ENCODE peak calls at places on chromosomes 12 and 14, in ten cellular contexts. S is prostate gland, V is suprapubic skin, T is H1, R is stomach, Y is transverse colon, F is spleen, B is sigmoid colon, P is K562, L is endothelial cell of umbilical vein. J is an unnamed sample.

GRCh38 chr14:95525999-95526398 is 8.9 kb upstream of the GLRX5 start:
- DNase-seq in T (no peak), L (no peak), F (no peak), V (no peak), R (no peak), P (no peak), S (no peak), Y (no peak), B (no peak), J (no peak)

GRCh38 chr14:60508707-60509437 is at the start of gene SIX6:
- DNase-seq in V (no peak), Y (no peak), R (no peak), L (peak), T (peak), P (no peak), S (no peak), B (no peak), F (no peak), J (no peak)

GRCh38 chr14:74508292-74508731 is 14.7 kb downstream of the ISCA2 start:
- DNase-seq in V (no peak), F (peak), R (no peak), T (no peak), S (no peak), B (no peak), P (no peak), L (no peak), Y (no peak), J (peak)

GRCh38 chr12:12896261-12896660 is 4.9 kb downstream of the GPRC5A start:
- DNase-seq in T (no peak), S (no peak), R (no peak), B (no peak), Y (no peak), F (no peak), V (no peak), P (no peak), L (no peak), J (no peak)

GRCh38 chr12:132899033-132899432 is 11.6 kb upstream of the CHFR start:
- DNase-seq in P (no peak), Y (no peak), S (no peak), F (no peak), R (no peak), L (peak), T (no peak), V (no peak), B (no peak), J (no peak)

GRCh38 chr14:65287264-65288131 is 125.0 kb upstream of the FUT8 start:
- DNase-seq in B (no peak), V (no peak), L (peak), T (no peak), R (no peak), Y (peak), P (no peak), S (no peak), F (peak), J (no peak)

GRCh38 chr12:31016057-31016456 is 57.6 kb upstream of the DDX11 start:
- DNase-seq in T (no peak), F (peak), B (peak), L (no peak), Y (no peak), S (no peak), R (no peak), P (no peak), V (peak), J (no peak)

GRCh38 chr14:97246648-97247047 is 449.5 kb downstream of the VRK1 start:
- DNase-seq in P (no peak), Y (no peak), S (no peak), L (no peak), B (no peak), V (no peak), T (no peak), R (no peak), F (no peak), J (no peak)

GRCh38 chr12:72230589-72230988 is 41.6 kb upstream of the TRHDE start:
- DNase-seq in V (no peak), B (no peak), F (no peak), L (no peak), S (no peak), P (no peak), T (no peak), Y (no peak), R (no peak), J (no peak)

GRCh38 chr12:65631621-65632111 is 192.6 kb upstream of the HMGA2 start:
- DNase-seq in F (no peak), T (no peak), V (peak), Y (no peak), R (no peak), L (peak), S (no peak), B (no peak), P (no peak), J (no peak)

GRCh38 chr14:65622703-65623102 is 210.2 kb downstream of the FUT8 start:
- DNase-seq in V (no peak), B (no peak), R (no peak), S (no peak), T (no peak), F (no peak), P (no peak), Y (no peak), L (no peak), J (no peak)

GRCh38 chr14:31207287-31207745 is 277 bp downstream of the HECTD1 start:
- DNase-seq in L (no peak), P (no peak), V (no peak), F (peak), Y (no peak), S (no peak), R (no peak), T (no peak), B (no peak), J (no peak)

GRCh38 chr12:6180300-6181051 is 19.7 kb upstream of the CD9 start:
- DNase-seq in L (peak), F (peak), S (no peak), R (peak), Y (no peak), P (no peak), B (peak), V (no peak), T (no peak), J (peak)

GRCh38 chr12:47754126-47754525 is 4.6 kb downstream of the RAPGEF3 start:
- DNase-seq in L (no peak), Y (no peak), V (no peak), P (no peak), T (no peak), R (no peak), F (no peak), B (no peak), S (no peak), J (no peak)

GRCh38 chr14:56754966-56755365 is 55.3 kb downstream of the OTX2 start:
- DNase-seq in L (no peak), T (no peak), S (no peak), Y (no peak), R (no peak), F (no peak), P (no peak), B (no peak), V (no peak), J (no peak)

GRCh38 chr14:92385561-92385960 is 62.6 kb downstream of the SLC24A4 start:
- DNase-seq in S (no peak), T (no peak), B (no peak), L (no peak), R (no peak), Y (no peak), P (no peak), V (no peak), F (no peak), J (no peak)

GRCh38 chr14:76666746-76667145 is 94.5 kb upstream of the VASH1 start:
- DNase-seq in R (no peak), S (no peak), V (no peak), F (no peak), Y (no peak), L (no peak), P (no peak), T (no peak), B (no peak), J (no peak)

GRCh38 chr14:58280954-58281787 is 17.2 kb upstream of the ARID4A start:
- DNase-seq in R (no peak), P (peak), F (no peak), V (no peak), Y (peak), T (no peak), L (peak), B (no peak), S (peak), J (no peak)

GRCh38 chr14:83485591-83485990 is 1951.9 kb upstream of the SEL1L start:
- DNase-seq in S (no peak), F (no peak), V (no peak), L (no peak), Y (no peak), B (no peak), R (no peak), T (no peak), P (no peak), J (no peak)

GRCh38 chr12:85823436-85824179 is 12.6 kb downstream of the RASSF9 start:
- DNase-seq in V (no peak), P (no peak), S (no peak), Y (no peak), L (peak), F (no peak), B (no peak), R (no peak), T (no peak), J (no peak)

GRCh38 chr14:101241147-101241546 is 320.1 kb upstream of the DIO3 start:
- DNase-seq in L (no peak), T (no peak), V (peak), S (no peak), P (no peak), R (no peak), B (no peak), Y (no peak), F (no peak), J (no peak)

GRCh38 chr12:21989819-21990412 is 48.7 kb upstream of the ABCC9 start:
- DNase-seq in V (no peak), Y (no peak), T (no peak), B (no peak), P (no peak), F (no peak), R (no peak), S (no peak), L (peak), J (no peak)

GRCh38 chr12:24470050-24470449 is 478.9 kb downstream of the BCAT1 start:
- DNase-seq in B (no peak), L (no peak), R (no peak), Y (no peak), F (no peak), S (no peak), P (no peak), V (no peak), T (no peak), J (no peak)

GRCh38 chr14:96999654-97000155 is 202.5 kb downstream of the VRK1 start:
- DNase-seq in S (no peak), T (no peak), V (no peak), B (no peak), Y (no peak), P (no peak), F (no peak), R (no peak), L (no peak), J (no peak)

GRCh38 chr12:40769846-40770245 is 77.6 kb downstream of the CNTN1 start:
- DNase-seq in T (no peak), R (no peak), P (no peak), B (no peak), L (no peak), S (no peak), F (no peak), V (no peak), Y (no peak), J (no peak)

GRCh38 chr12:40770781-40771180 is 78.5 kb downstream of the CNTN1 start:
- DNase-seq in V (no peak), S (no peak), L (no peak), P (no peak), T (no peak), F (no peak), B (no peak), Y (no peak), R (no peak), J (no peak)

GRCh38 chr12:40768125-40768864 is 76.1 kb downstream of the CNTN1 start:
- DNase-seq in S (no peak), R (no peak), L (no peak), F (no peak), Y (no peak), T (no peak), V (no peak), B (no peak), P (no peak), J (no peak)
- TF ChIP-seq POLR2AphosphoS5 in S (peak), R (no peak), L (no peak), F (no peak), Y (no peak), T (no peak), V (no peak), B (no peak), P (no peak), J (no peak)

DNA sequence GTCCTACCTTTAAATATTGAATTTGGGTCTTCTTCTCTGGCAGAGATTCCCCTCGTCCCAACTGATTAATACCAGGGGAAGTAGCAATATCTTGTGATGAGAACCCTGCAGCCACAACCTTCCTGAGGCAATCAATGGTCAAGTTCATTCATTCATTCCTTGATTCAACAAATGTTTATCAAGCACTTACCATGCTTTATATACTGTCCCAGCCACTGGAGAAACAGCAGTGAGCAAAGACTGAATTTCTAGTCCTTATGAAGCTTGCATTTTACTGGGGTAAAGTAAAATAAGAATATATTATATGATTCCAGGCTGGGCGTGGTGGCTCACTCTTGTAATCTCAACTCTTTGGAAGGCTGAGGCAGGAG is 300 bp upstream of the GIT2 start:
- DNase-seq in F (no peak), V (no peak), Y (no peak), T (no peak), R (no peak), L (no peak), S (no peak), P (no peak), B (no peak), J (no peak)
- TF ChIP-seq POLR2A in F (no peak), V (no peak), Y (no peak), T (no peak), R (no peak), L (no peak), S (no peak), P (no peak), B (no peak), J (no peak)

DNA sequence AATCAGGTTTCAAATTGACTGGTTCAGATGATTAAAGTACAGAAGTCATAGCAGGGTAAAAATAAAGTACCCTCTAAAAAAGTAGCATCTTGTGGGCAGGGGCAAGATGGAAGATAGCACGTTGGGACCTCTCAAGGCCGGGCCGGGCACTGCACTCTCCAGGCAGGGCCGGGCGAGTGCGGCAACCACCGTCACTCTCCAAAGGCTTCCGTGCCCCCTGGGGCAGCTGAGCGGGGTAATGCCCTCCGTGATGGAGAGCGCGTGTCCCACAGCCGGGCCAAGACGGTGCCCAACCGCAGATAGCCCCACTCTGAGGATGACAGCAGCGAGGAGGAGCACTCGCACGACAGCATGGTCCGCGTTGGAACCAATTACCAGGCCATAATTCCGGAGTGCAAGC is 8.6 kb upstream of the PLXNC1 start:
- DNase-seq in T (no peak), L (no peak), R (no peak), S (no peak), B (no peak), Y (no peak), V (no peak), P (no peak), F (no peak), J (peak)
- TF ChIP-seq CTCF in T (no peak), L (no peak), R (no peak), S (no peak), B (no peak), Y (no peak), V (no peak), P (peak), F (no peak), J (no peak)

DNA sequence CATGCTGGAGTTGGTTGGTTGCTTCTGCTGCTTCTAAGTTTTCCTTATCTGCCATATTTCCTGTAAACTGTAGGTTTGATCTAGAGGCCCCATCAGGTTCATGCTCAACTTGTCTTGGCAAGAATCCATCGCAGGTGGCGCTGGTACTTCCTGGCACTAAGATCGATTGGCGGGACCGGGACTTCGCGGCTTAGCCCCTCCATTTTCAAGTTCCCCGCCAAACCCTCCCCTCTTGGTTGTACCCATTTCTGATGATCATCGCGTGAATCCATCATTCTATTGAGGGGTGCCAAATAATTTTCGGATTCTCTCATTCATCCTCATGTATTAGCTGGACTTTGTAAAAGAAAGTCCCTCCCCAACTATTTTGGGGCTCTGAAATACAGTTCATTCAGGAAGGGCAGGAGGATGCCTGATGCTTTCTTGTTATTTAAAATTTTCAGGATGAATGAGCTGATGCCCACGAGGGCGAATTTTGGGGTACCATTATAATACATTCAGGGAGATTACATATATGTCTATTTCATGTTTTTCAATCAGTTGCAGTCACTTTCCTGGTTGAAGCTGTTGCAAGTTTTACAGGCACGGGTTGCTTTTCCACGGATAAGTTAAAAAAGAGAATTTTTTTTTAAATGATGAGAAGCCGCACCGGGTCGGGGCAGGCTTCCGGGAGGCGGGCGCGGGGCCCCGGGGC is 424 bp upstream of the BRI3BP start:
- DNase-seq in R (peak), V (no peak), L (peak), P (peak), S (peak), T (peak), Y (peak), F (peak), B (no peak), J (peak)
- TF ChIP-seq POLR2AphosphoS5 in R (peak), V (no peak), L (no peak), P (no peak), S (no peak), T (no peak), Y (no peak), F (peak), B (no peak), J (no peak)

DNA sequence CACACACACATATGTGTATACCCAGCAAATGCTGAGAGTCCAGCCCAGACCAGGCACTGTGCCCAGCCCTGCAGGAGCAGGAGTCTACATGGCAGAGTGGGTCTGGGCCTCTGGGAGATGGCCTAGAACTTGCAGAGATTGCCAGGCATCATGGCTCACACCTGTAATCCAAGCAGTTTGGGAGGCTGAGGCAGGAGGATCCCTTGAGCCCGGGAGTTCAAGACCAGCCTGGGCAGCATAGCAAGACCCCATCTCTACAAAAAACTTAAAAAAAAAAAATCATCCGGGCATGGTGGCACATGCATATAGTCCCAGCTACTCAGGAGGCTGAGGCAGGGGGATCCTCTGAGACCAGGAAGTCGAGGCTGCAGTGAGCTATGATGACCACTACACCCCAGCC is 20.8 kb upstream of the MLXIP start:
- DNase-seq in B (no peak), F (no peak), T (no peak), L (no peak), S (no peak), P (no peak), R (no peak), V (no peak), Y (no peak), J (no peak)
- TF ChIP-seq POLR2A in B (no peak), F (no peak), T (no peak), L (no peak), S (no peak), P (no peak), R (no peak), V (no peak), Y (no peak), J (no peak)

GRCh38 chr14:23352506-23353432 is at the start of gene SLC22A17:
- DNase-seq in Y (peak), S (peak), F (peak), L (peak), V (peak), R (peak), T (peak), P (no peak), B (peak), J (peak)
- TF ChIP-seq CTCF in Y (no peak), S (no peak), F (no peak), L (no peak), V (no peak), R (no peak), T (no peak), P (no peak), B (no peak), J (no peak)

J was measured in upper lobe of left lung.